ENCODE peak calls at places on chromosome 6, in six cellular contexts. S is T follicular helper cell, K is NCI-H510A treated with DMSO at 0.1 percent for 48 hours, P is NCI-H1417, I is EH, Y is T-cell. G is an unnamed sample.

GRCh38 chr6:68575765-68576439 is 59.2 kb upstream of the ADGRB3 start:
- DNase-seq in S (no peak), K (no peak), P (no peak), I (no peak), Y (no peak), G (no peak)

GRCh38 chr6:142803027-142803426 is 141.9 kb downstream of the HIVEP2 start:
- DNase-seq in S (no peak), K (no peak), P (no peak), I (no peak), Y (no peak), G (no peak)

GRCh38 chr6:113591896-113592827 is 265.0 kb upstream of the MARCKS start:
- DNase-seq in S (no peak), K (no peak), P (peak), I (peak), Y (no peak), G (no peak)

GRCh38 chr6:144559865-144560603 is 274.9 kb downstream of the UTRN start:
- DNase-seq in S (peak), K (no peak), P (peak), I (peak), Y (peak), G (peak)

GRCh38 chr6:138086573-138087196 is 20.5 kb downstream of the PERP start:
- DNase-seq in S (no peak), K (peak), P (peak), I (peak), Y (no peak), G (no peak)

GRCh38 chr6:143362192-143362558 is 88.3 kb downstream of the ADAT2 start:
- DNase-seq in S (no peak), K (no peak), P (no peak), I (no peak), Y (no peak), G (no peak)

GRCh38 chr6:437042-437402 is 45.5 kb downstream of the IRF4 start:
- DNase-seq in S (no peak), K (no peak), P (no peak), I (no peak), Y (no peak), G (no peak)

GRCh38 chr6:43517503-43518357 is 841 bp downstream of the POLR1C start:
- DNase-seq in S (no peak), K (no peak), P (no peak), I (no peak), Y (no peak), G (no peak)

GRCh38 chr6:24493945-24494725 is 634 bp upstream of the ALDH5A1 start:
- DNase-seq in S (no peak), K (no peak), P (no peak), I (no peak), Y (no peak), G (no peak)

GRCh38 chr6:169489642-169490408 is 212.0 kb downstream of the WDR27 start:
- DNase-seq in S (no peak), K (no peak), P (no peak), I (peak), Y (no peak), G (no peak)

GRCh38 chr6:46893648-46894047 is 28.1 kb downstream of the ADGRF5 start:
- DNase-seq in S (no peak), K (no peak), P (no peak), I (peak), Y (no peak), G (no peak)

GRCh38 chr6:84772428-84773132 is 8.2 kb upstream of the TBX18 start:
- DNase-seq in S (no peak), K (no peak), P (no peak), I (no peak), Y (no peak), G (no peak)

GRCh38 chr6:148465654-148466053 is 123.0 kb downstream of the SASH1 start:
- DNase-seq in S (no peak), K (no peak), P (no peak), I (no peak), Y (no peak), G (no peak)

GRCh38 chr6:70779934-70780333 is 112.3 kb downstream of the SMAP1 start:
- DNase-seq in S (no peak), K (no peak), P (no peak), I (no peak), Y (no peak), G (no peak)

G was measured in central memory CD4-positive, alpha-beta T cell.